ENCODE peak calls at places on chromosomes 12 and 14, in five cellular contexts. U is kidney; J is fibroblast of lung; C is IMR-90; B is CD8-positive, alpha-beta T cell. D is an unnamed sample.

GRCh38 chr14:96923003-96923402 is 125.8 kb downstream of the VRK1 start:
- DNase-seq in U (no peak), J (no peak), C (no peak), B (no peak), D (no peak)

GRCh38 chr12:19444097-19444496 is 4.8 kb downstream of the AEBP2 start:
- DNase-seq in U (no peak), J (no peak), C (peak; percentile 44), B (peak; percentile 42), D (no peak)

GRCh38 chr12:116202940-116203339 is 74.6 kb downstream of the MED13L start:
- DNase-seq in U (no peak), J (peak; percentile 29), C (peak; percentile 30), B (no peak), D (no peak)

GRCh38 chr12:76915381-76916169 is 36.8 kb upstream of the CSRP2 start:
- DNase-seq in U (no peak), J (no peak), C (no peak), B (no peak), D (no peak)

GRCh38 chr12:67676624-67677023 is 28.1 kb downstream of the DYRK2 start:
- DNase-seq in U (no peak), J (peak; percentile 53), C (peak; percentile 25), B (no peak), D (no peak)

GRCh38 chr12:54025507-54026393 is 2.5 kb upstream of the HOXC6 start:
- DNase-seq in U (no peak), J (no peak), C (no peak), B (no peak), D (no peak)

GRCh38 chr12:79732647-79733046 is 41.9 kb upstream of the PAWR start:
- DNase-seq in U (no peak), J (no peak), C (no peak), B (no peak), D (no peak)

GRCh38 chr12:62588916-62589315 is 122.3 kb downstream of the MON2 start:
- DNase-seq in U (no peak), J (peak; percentile 69), C (peak; percentile 45), B (no peak), D (no peak)

GRCh38 chr14:106286697-106287290 is 760.4 kb downstream of the TMEM121 start:
- DNase-seq in U (no peak), J (no peak), C (no peak), B (no peak), D (no peak)

GRCh38 chr14:61438860-61439765 is 117.7 kb downstream of the PRKCH start:
- DNase-seq in U (peak; percentile 73), J (peak; percentile 37), C (peak; percentile 57), B (peak; percentile 44), D (peak; percentile 78)

GRCh38 chr12:42590324-42590934 is 883 bp upstream of the PRICKLE1 start:
- DNase-seq in U (peak; percentile 66), J (peak; percentile 40), C (no peak), B (no peak), D (no peak)

DNA sequence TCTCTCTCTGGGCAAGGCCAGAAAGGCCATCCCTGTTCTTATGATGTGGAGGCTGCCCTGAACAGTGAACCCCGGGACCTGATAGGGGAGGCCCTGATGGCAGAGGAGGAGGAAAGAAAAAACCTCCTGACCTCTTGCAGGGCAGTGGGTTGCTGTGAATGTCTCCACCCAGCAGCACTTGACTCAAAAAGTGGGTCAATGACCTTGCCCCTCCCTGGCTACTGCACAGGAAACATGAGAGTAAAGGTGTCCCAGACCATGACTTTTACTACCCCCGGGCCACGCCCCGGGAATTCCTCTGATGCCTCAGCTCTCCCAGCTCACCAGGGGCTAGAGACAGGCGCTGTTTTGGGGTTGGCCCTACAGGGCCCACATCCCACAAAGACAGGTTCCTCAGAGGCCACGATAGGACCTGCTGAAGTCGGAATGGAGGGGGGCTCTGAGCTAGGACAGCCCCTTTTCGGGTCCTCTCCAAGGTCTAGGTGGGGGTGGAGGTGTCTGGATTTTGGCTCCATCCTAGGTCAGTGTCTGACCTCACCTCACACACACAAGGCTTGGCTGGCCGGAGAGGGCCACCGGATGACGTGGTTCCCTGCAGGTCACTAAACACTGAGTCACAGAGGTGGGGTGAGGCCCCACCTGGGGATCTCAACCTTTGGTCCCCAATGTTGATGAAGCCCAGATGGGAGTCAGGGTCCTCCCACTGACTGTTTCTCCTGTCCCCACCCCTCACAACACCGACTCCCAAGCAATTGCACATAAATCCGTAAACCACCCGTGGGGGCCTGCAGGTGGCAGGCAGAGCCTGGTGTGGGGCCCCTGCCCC is 1.6 kb downstream of the RHOF start:
- DNase-seq in U (peak; percentile 82), J (no peak), C (no peak), B (no peak), D (peak; percentile 69)
- H3K4me1 ChIP-seq in U (peaks cover 25% of the 10 kb centered on the region), J (peaks cover 24% of the 10 kb centered on the region), C (peaks cover 7% of the 10 kb centered on the region), B (peaks cover 62% of the 10 kb centered on the region), D (peaks cover 78% of the 10 kb centered on the region)

GRCh38 chr12:112170376-112170775 is 45.0 kb downstream of the TRAFD1 start:
- DNase-seq in U (no peak), J (no peak), C (no peak), B (peak; percentile 63), D (no peak)
- TF ChIP-seq CTCF in U (peak; percentile 29), J (peak; percentile 28), C (peak; percentile 45), B (no peak), D (peak; percentile 42)

GRCh38 chr12:93174048-93174447 is 203.7 kb upstream of the NUDT4 start:
- DNase-seq in U (no peak), J (peak; percentile 92), C (peak; percentile 93), B (no peak), D (no peak)
- H3K27ac ChIP-seq in U (no peak overlapping the region), J (no peak overlapping the region), C (peak overlapping the region; percentile 82), B (no peak overlapping the region), D (no peak overlapping the region)

GRCh38 chr12:93425736-93426363 is 15.9 kb downstream of the UBE2N start:
- DNase-seq in U (no peak), J (no peak), C (no peak), B (no peak), D (no peak)

GRCh38 chr12:93417967-93418480 is 23.7 kb downstream of the UBE2N start:
- DNase-seq in U (no peak), J (no peak), C (no peak), B (no peak), D (no peak)

GRCh38 chr12:93426406-93426805 is 15.3 kb downstream of the UBE2N start:
- DNase-seq in U (no peak), J (no peak), C (no peak), B (no peak), D (no peak)

GRCh38 chr12:93419388-93420034 is 22.2 kb downstream of the UBE2N start:
- DNase-seq in U (no peak), J (peak; percentile 55), C (peak; percentile 75), B (no peak), D (no peak)

DNA sequence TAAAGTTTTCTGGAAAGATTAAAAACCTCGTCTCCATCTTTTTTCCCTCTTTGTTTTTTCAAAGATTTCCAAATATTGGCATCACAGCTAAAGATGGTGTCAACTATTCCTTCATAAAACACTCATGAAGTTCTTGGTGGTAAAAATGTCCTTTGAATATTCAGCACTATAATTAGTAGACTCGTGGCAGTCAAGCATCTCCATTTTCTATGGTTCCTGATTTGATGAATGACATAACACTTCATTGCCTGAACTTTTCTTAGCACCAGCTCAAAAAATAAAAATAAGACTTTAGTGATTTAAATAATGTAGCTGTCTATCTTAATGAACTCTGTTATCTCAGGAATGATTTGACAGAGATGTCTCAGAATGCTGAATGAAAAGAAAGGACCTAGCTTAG is 19.7 kb downstream of the UBE2N start:
- DNase-seq in U (no peak), J (no peak), C (no peak), B (no peak), D (no peak)
- H3K4me1 ChIP-seq in U (peaks cover 19% of the 10 kb centered on the region), J (peaks cover 7% of the 10 kb centered on the region), C (peaks cover 20% of the 10 kb centered on the region), B (peaks cover 40% of the 10 kb centered on the region), D (peaks cover 46% of the 10 kb centered on the region)

GRCh38 chr12:45655186-45655585 is 74.3 kb upstream of the ARID2 start:
- DNase-seq in U (no peak), J (peak; percentile 19), C (peak; percentile 47), B (peak; percentile 70), D (no peak)
- TF ChIP-seq CTCF in U (peak; percentile 17), J (no peak), C (no peak), B (peak; percentile 52), D (no peak)

GRCh38 chr12:12088147-12088546 is 17.4 kb downstream of the BCL2L14 start:
- DNase-seq in U (no peak), J (no peak), C (no peak), B (no peak), D (no peak)
- H3K27ac ChIP-seq in U (no peak overlapping the region), J (no peak overlapping the region), C (no peak overlapping the region), B (no peak overlapping the region), D (no peak overlapping the region)

GRCh38 chr14:59331217-59331616 is 134.0 kb downstream of the GPR135 start:
- DNase-seq in U (no peak), J (no peak), C (no peak), B (no peak), D (no peak)

GRCh38 chr14:59332727-59333126 is 132.5 kb downstream of the GPR135 start:
- DNase-seq in U (no peak), J (peak; percentile 95), C (peak; percentile 97), B (no peak), D (no peak)

GRCh38 chr14:59336078-59336477 is 129.1 kb downstream of the GPR135 start:
- DNase-seq in U (no peak), J (peak; percentile 50), C (no peak), B (no peak), D (no peak)

GRCh38 chr14:59333235-59333634 is 131.9 kb downstream of the GPR135 start:
- DNase-seq in U (no peak), J (no peak), C (no peak), B (no peak), D (no peak)

DNA sequence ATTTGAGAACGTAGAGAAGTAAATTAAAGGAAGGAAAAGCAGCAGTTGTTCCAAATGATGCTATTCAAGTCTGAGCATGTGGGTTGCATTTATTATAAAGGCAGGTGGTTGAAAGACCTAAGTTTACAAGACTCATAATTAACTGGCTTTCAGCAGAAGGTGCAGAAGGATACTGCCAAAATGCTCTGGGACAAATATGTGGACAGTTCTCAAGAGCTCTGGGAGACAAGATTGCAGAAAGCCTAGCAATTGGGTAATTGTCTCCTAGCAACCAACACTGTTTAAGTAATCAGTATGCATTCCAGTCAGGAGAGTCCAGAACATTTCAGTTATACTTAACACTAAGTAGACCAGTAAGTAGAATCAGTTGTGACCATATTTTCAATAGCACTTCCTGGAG is 131.5 kb downstream of the GPR135 start:
- DNase-seq in U (no peak), J (peak; percentile 96), C (peak; percentile 95), B (no peak), D (no peak)
- H3K4me1 ChIP-seq in U (peaks cover 19% of the 10 kb centered on the region), J (peaks cover 15% of the 10 kb centered on the region), C (peaks cover 9% of the 10 kb centered on the region), B (no peaks in the 10 kb centered on the region), D (peaks cover 45% of the 10 kb centered on the region)

GRCh38 chr14:46651526-46652144 is at the start of gene RPL10L:
- DNase-seq in U (peak; percentile 63), J (no peak), C (no peak), B (no peak), D (no peak)
- TF ChIP-seq CTCF in U (no peak), J (peak; percentile 2), C (no peak), B (no peak), D (no peak)